ENCODE peak calls at places on chromosome 21, in six cellular contexts. R is heart right ventricle; K is left lung; X is cardiac muscle cell; M is CD8-positive, alpha-beta memory T cell; L is uterus. W is an unnamed sample.

GRCh38 chr21:42025392-42026071 is 15.4 kb upstream of the ZBTB21 start:
- DNase-seq in K (no peak), X (no peak), L (no peak), M (no peak), R (no peak), W (no peak)

GRCh38 chr21:46159390-46159789 is 4.0 kb upstream of the FTCD start:
- DNase-seq in R (no peak), X (no peak), K (peak), L (no peak), M (no peak), W (no peak)

GRCh38 chr21:24941316-24942185 is 665.7 kb downstream of the MRPL39 start:
- DNase-seq in L (no peak), R (no peak), M (no peak), K (no peak), X (no peak), W (no peak)

GRCh38 chr21:23949493-23949892 is 1657.8 kb downstream of the MRPL39 start:
- DNase-seq in R (no peak), M (no peak), L (no peak), X (no peak), K (no peak), W (no peak)

GRCh38 chr21:17454315-17455027 is 58.4 kb upstream of the CXADR start:
- DNase-seq in X (peak), L (peak), M (no peak), K (no peak), R (no peak), W (no peak)

GRCh38 chr21:18801468-18801867 is 397.9 kb upstream of the TMPRSS15 start:
- DNase-seq in L (no peak), M (no peak), R (no peak), K (no peak), X (no peak), W (no peak)

GRCh38 chr21:41064325-41064724 is 103.6 kb upstream of the BACE2 start:
- DNase-seq in L (no peak), M (no peak), X (no peak), R (no peak), K (no peak), W (no peak)

GRCh38 chr21:46161180-46161799 is 5.9 kb upstream of the FTCD start:
- DNase-seq in R (no peak), X (no peak), K (peak), M (no peak), L (no peak), W (no peak)

GRCh38 chr21:26123012-26123411 is 47.6 kb downstream of the APP start:
- DNase-seq in X (no peak), L (no peak), M (no peak), K (no peak), R (no peak), W (no peak)

GRCh38 chr21:46077674-46078101 is 20.2 kb upstream of the COL6A2 start:
- DNase-seq in R (no peak), X (no peak), L (peak), K (peak), M (no peak), W (no peak)

GRCh38 chr21:45514311-45515021 is 27.8 kb downstream of the SLC19A1 start:
- DNase-seq in L (no peak), R (no peak), M (no peak), K (peak), X (no peak), W (no peak)

GRCh38 chr21:45325206-45326168 is 37.8 kb upstream of the POFUT2 start:
- DNase-seq in K (peak), L (no peak), X (no peak), R (no peak), M (no peak), W (no peak)

GRCh38 chr21:44013380-44014088 is 1.4 kb downstream of the TRAPPC10 start:
- DNase-seq in R (no peak), L (no peak), M (no peak), X (no peak), K (no peak), W (no peak)

GRCh38 chr21:45747802-45748445 is 104.4 kb downstream of the PCBP3 start:
- DNase-seq in M (no peak), L (no peak), X (no peak), K (no peak), R (no peak), W (no peak)

GRCh38 chr21:42474982-42475381 is 21.0 kb downstream of the RSPH1 start:
- DNase-seq in K (no peak), R (no peak), L (no peak), X (no peak), M (no peak), W (no peak)

GRCh38 chr21:45644041-45644906 is 749 bp downstream of the PCBP3 start:
- DNase-seq in R (peak), X (no peak), K (no peak), L (no peak), M (no peak), W (no peak)

GRCh38 chr21:21230672-21231071 is 232.5 kb downstream of the NCAM2 start:
- DNase-seq in M (no peak), R (no peak), X (peak), K (no peak), L (no peak), W (no peak)

GRCh38 chr21:45199201-45199600 is 88.5 kb downstream of the POFUT2 start:
- DNase-seq in L (no peak), X (no peak), M (no peak), K (no peak), R (no peak), W (no peak)

GRCh38 chr21:42535602-42536171 is 22.0 kb downstream of the SLC37A1 start:
- DNase-seq in X (no peak), R (no peak), L (no peak), M (no peak), K (no peak), W (no peak)

GRCh38 chr21:39904457-39904856 is 37.2 kb downstream of the PCP4 start:
- DNase-seq in K (no peak), L (no peak), R (no peak), M (no peak), X (no peak), W (no peak)

GRCh38 chr21:35046880-35047229 is 2.2 kb downstream of the RUNX1 start:
- DNase-seq in K (peak), L (no peak), X (no peak), R (no peak), M (no peak), W (no peak)

GRCh38 chr21:42820513-42821465 is 58.5 kb downstream of the WDR4 start:
- DNase-seq in R (no peak), M (no peak), L (no peak), X (no peak), K (no peak), W (no peak)

GRCh38 chr21:38795475-38795874 is 10.3 kb upstream of the ETS2 start:
- DNase-seq in R (no peak), X (no peak), K (no peak), M (no peak), L (no peak), W (no peak)
- H3K27ac ChIP-seq in R (no peak), X (no peak), K (no peak), M (no peak), L (no peak), W (no peak)

GRCh38 chr21:32276671-32277070 is 2.2 kb downstream of the MIS18A start:
- DNase-seq in K (no peak), L (no peak), M (no peak), X (no peak), R (no peak), W (no peak)

GRCh38 chr21:32279377-32279680 is 480 bp upstream of the MIS18A start:
- DNase-seq in M (no peak), R (no peak), L (no peak), X (peak), K (no peak), W (no peak)

GRCh38 chr21:32278518-32279376 is at the start of gene MIS18A:
- DNase-seq in R (peak), L (peak), X (peak), K (peak), M (peak), W (peak)

GRCh38 chr21:32281531-32281930 is 2.7 kb upstream of the MIS18A start:
- DNase-seq in K (no peak), R (no peak), X (no peak), M (no peak), L (no peak), W (no peak)

GRCh38 chr21:32278068-32278467 is 781 bp downstream of the MIS18A start:
- DNase-seq in R (no peak), L (no peak), M (no peak), K (no peak), X (peak), W (no peak)
- H3K27ac ChIP-seq in R (peak), L (no peak), M (peak), K (no peak), X (peak), W (no peak)

DNA sequence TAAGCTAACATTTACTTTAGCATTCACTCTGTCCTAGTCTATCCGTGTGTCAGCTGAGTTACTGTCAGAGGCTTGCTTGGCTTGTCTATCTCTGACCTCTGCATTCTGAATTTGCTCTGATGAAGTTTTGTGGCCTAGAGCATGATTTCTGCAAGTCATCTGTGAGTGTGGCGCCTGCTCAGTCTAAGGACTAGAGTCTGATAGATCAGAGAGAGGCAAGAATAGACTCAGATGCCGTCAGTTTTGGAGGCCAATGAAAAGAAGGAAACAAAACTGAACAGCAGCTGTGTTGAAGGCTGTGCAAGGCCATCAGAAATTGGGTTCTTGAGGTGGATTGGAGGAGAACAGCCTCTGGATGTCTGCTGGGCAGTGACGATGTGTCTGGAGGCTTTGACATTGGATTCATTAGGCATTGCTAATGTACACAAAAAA is 573.1 kb downstream of the USP25 start:
- DNase-seq in R (peak), X (peak), K (no peak), L (peak), M (no peak), W (no peak)
- H3K27ac ChIP-seq in R (peak), X (peak), K (no peak), L (peak), M (no peak), W (peak)

DNA sequence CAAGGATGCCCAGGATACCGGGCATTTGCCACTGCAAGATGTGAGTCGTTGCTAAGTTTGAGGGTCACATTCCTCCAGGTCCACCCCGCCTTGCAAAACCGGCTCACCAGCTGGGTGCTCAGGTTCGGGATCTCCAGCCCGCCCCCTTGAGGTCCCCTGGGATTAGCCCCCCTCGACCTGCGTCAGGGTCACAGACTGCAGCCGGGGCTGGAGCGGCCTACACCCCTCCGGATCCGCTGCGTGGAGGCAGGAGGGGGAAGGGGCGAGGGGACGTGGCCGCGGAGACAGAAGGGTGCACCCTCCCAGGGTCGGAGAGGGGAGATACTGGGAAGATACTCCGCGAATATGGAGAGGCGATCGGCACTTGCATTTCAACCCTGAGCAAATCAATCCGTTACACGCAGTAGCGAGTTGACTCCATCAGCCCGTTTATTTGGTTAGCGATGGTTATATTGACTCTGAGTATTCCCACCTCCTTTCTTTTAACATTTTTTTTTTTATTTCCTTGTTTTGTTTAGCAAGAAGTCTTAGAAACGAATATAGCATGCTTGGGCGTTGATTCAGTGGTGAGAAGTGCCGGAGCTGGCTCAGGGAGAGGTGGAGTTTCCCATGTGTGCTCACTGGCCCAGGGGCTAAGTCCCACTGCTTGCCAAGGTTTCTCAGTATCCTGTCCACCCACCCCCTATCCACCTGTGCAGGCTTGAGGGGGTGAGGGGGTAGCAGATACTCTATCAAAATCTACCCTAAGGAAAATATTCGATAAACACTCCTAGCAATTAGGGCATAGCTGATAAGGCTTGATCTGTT is 983 bp downstream of the IFNAR2 start:
- DNase-seq in X (peak), K (peak), R (peak), L (peak), M (peak), W (peak)
- H3K27ac ChIP-seq in X (peak), K (peak), R (peak), L (peak), M (peak), W (peak)

GRCh38 chr21:37446552-37446951 is 80.0 kb downstream of the DYRK1A start:
- DNase-seq in M (no peak), R (no peak), X (no peak), K (no peak), L (no peak), W (no peak)

GRCh38 chr21:37445228-37445627 is 78.7 kb downstream of the DYRK1A start:
- DNase-seq in M (no peak), X (no peak), L (peak), R (no peak), K (no peak), W (no peak)

GRCh38 chr21:37450385-37451044 is 83.9 kb downstream of the DYRK1A start:
- DNase-seq in R (no peak), M (no peak), K (no peak), X (no peak), L (no peak), W (no peak)

GRCh38 chr21:37449302-37449937 is 82.8 kb downstream of the DYRK1A start:
- DNase-seq in X (no peak), M (no peak), K (no peak), L (no peak), R (no peak), W (no peak)

GRCh38 chr21:37447288-37447936 is 80.8 kb downstream of the DYRK1A start:
- DNase-seq in K (no peak), X (peak), M (no peak), L (no peak), R (no peak), W (no peak)
- H3K27ac ChIP-seq in K (no peak), X (peak), M (no peak), L (no peak), R (no peak), W (no peak)

W was measured in substantia nigra.